ENCODE peak calls at places on chromosome 7, in nine cellular contexts. R is IMR-90, P is hepatocyte, T is SJSA1, V is left ventricle myocardium inferior, Z is spleen, D is suprapubic skin, U is fibroblast of lung, X is PC-3. O is an unnamed sample.

GRCh38 chr7:130369110-130369711 is 11.1 kb upstream of the CPA1 start:
- DNase-seq in X (no peak), D (no peak), R (peak; percentile 75), T (no peak), V (no peak), U (peak; percentile 94), Z (peak; percentile 58), P (peak; percentile 56), O (no peak)

GRCh38 chr7:75879771-75880184 is 944 bp downstream of the RHBDD2 start:
- DNase-seq in X (no peak), R (peak; percentile 78), D (no peak), U (peak; percentile 83), V (no peak), Z (no peak), P (no peak), T (no peak), O (no peak)

GRCh38 chr7:91514591-91514990 is 250.4 kb downstream of the FZD1 start:
- DNase-seq in U (no peak), Z (no peak), R (no peak), D (no peak), P (no peak), X (no peak), V (no peak), T (no peak), O (no peak)

GRCh38 chr7:74371381-74372059 is 82.2 kb upstream of the GTF2IRD1 start:
- DNase-seq in V (no peak), Z (no peak), D (no peak), R (no peak), U (peak; percentile 11), X (no peak), P (peak; percentile 58), T (no peak), O (no peak)

GRCh38 chr7:149719912-149720335 is 53.5 kb downstream of the ZNF467 start:
- DNase-seq in P (no peak), T (no peak), X (no peak), R (no peak), D (no peak), Z (no peak), V (no peak), U (no peak), O (no peak)

GRCh38 chr7:28688651-28689050 is 269.5 kb downstream of the TRIL start:
- DNase-seq in R (peak; percentile 52), P (no peak), D (no peak), U (peak; percentile 89), T (no peak), X (peak; percentile 54), V (no peak), Z (no peak), O (peak; percentile 51)

GRCh38 chr7:116328161-116328560 is 117.8 kb downstream of the TES start:
- DNase-seq in X (no peak), P (no peak), U (no peak), V (no peak), Z (no peak), R (no peak), D (no peak), T (no peak), O (no peak)

GRCh38 chr7:91286432-91286831 is 22.2 kb downstream of the FZD1 start:
- DNase-seq in D (no peak), R (no peak), P (no peak), Z (no peak), V (no peak), T (no peak), X (no peak), U (no peak), O (peak; percentile 0)

GRCh38 chr7:107971613-107972012 is 31.3 kb downstream of the LAMB1 start:
- DNase-seq in Z (no peak), T (no peak), U (peak; percentile 36), V (peak; percentile 55), D (no peak), X (no peak), R (peak; percentile 20), P (no peak), O (no peak)

GRCh38 chr7:115008465-115009114 is 86.7 kb downstream of the MDFIC start:
- DNase-seq in Z (no peak), V (peak; percentile 84), R (peak; percentile 79), P (peak; percentile 5), T (no peak), D (no peak), X (no peak), U (peak; percentile 76), O (peak; percentile 78)

GRCh38 chr7:149724661-149725425 is 48.5 kb downstream of the ZNF467 start:
- DNase-seq in T (no peak), P (no peak), V (no peak), U (no peak), Z (peak; percentile 71), X (no peak), D (peak; percentile 49), R (no peak), O (no peak)

GRCh38 chr7:148944935-148945934 is 61.1 kb upstream of the EZH2 start:
- DNase-seq in D (no peak), P (no peak), R (peak; percentile 66), U (peak; percentile 49), V (no peak), T (no peak), X (peak; percentile 54), Z (peak; percentile 35), O (peak; percentile 43)

DNA sequence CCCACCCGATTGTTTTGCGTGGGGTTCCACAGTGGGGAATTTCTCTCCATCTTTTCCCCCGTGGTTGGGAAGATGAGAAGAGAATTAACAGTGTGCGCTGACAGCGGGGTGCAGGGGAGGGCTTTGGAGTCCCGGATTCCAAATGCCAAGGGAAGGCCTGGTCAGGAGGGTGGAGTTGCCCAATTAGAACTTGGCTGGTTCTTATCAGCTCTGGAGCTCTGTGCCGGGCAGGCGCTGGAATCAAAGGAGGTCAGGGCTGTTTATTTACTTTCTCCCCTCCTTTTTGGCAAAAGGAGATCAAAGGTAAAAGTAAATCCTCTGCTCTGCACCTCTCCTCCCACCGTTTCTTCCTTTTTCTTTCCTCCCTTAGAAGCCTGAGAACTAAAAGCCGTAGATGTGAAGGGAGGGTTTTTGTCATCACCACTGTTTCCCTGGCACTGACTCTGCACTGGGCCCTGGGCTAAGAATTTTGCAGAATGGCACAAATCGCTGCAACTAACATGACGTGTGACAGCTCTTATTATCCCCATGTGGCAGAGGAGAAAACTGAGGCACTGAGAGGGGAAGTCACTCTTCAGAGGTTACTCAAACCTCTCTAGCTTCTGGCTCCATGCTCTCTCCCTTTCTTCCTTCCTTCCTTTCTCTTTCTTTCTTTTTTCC is 95.2 kb upstream of the ZNF716 start:
- DNase-seq in U (no peak), T (no peak), Z (no peak), X (no peak), V (peak; percentile 42), D (no peak), R (no peak), P (no peak), O (no peak)
- H3K9me3 ChIP-seq in U (no peaks in the 10 kb centered on the region), T (no peaks in the 10 kb centered on the region), Z (peaks cover 41% of the 10 kb centered on the region), X (peaks cover 8% of the 10 kb centered on the region), V (no peaks in the 10 kb centered on the region), D (peaks cover 9% of the 10 kb centered on the region), R (peaks cover 42% of the 10 kb centered on the region), P (no peaks in the 10 kb centered on the region), O (no peaks in the 10 kb centered on the region)

DNA sequence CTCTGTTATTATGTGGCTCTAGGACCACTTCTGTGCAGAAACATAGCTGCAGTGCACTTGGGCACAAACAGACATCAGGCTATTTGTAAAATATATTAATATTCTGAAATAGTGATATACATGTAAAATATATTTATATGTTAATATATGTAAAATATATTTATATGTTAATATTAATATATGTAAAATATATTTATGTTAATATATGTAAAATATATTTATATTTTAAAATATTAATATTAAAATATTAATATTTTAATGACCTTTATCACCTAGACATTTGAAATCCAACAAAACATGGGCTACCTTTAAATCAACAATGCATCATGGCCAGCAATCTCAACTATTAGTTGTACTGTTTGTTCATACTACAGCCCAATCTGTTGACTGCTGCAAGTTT is 347.2 kb downstream of the CALN1 start:
- DNase-seq in Z (no peak), U (no peak), R (no peak), T (no peak), P (no peak), V (no peak), X (no peak), D (no peak), O (no peak)
- H3K36me3 ChIP-seq in Z (no peaks in the 10 kb centered on the region), U (no peaks in the 10 kb centered on the region), R (no peaks in the 10 kb centered on the region), T (no peaks in the 10 kb centered on the region), P (no peaks in the 10 kb centered on the region), V (no peaks in the 10 kb centered on the region), X (no peaks in the 10 kb centered on the region), D (no peaks in the 10 kb centered on the region), O (no peaks in the 10 kb centered on the region)

GRCh38 chr7:79624336-79624735 is 170.9 kb upstream of the MAGI2 start:
- DNase-seq in P (no peak), Z (no peak), V (no peak), R (no peak), T (no peak), D (no peak), U (no peak), X (peak; percentile 73), O (no peak)
- H3K9me3 ChIP-seq in P (no peaks in the 10 kb centered on the region), Z (no peaks in the 10 kb centered on the region), V (no peaks in the 10 kb centered on the region), R (no peaks in the 10 kb centered on the region), T (no peaks in the 10 kb centered on the region), D (no peaks in the 10 kb centered on the region), U (no peaks in the 10 kb centered on the region), X (no peaks in the 10 kb centered on the region), O (no peaks in the 10 kb centered on the region)

GRCh38 chr7:45061352-45061751 is 27.4 kb downstream of the NACAD start:
- DNase-seq in T (no peak), X (no peak), Z (no peak), V (no peak), U (no peak), R (no peak), P (no peak), D (no peak), O (no peak)

GRCh38 chr7:45066409-45066808 is 22.4 kb downstream of the NACAD start:
- DNase-seq in U (no peak), R (no peak), V (no peak), P (no peak), D (peak; percentile 53), X (no peak), Z (peak; percentile 37), T (peak; percentile 29), O (no peak)

GRCh38 chr7:45065031-45065995 is 23.5 kb downstream of the NACAD start:
- DNase-seq in D (peak; percentile 16), T (peak; percentile 24), P (no peak), V (no peak), U (no peak), X (no peak), Z (peak; percentile 44), R (no peak), O (no peak)

GRCh38 chr7:45061807-45062206 is 27.0 kb downstream of the NACAD start:
- DNase-seq in D (peak; percentile 24), U (no peak), P (no peak), R (no peak), X (no peak), Z (peak; percentile 18), V (no peak), T (no peak), O (no peak)

DNA sequence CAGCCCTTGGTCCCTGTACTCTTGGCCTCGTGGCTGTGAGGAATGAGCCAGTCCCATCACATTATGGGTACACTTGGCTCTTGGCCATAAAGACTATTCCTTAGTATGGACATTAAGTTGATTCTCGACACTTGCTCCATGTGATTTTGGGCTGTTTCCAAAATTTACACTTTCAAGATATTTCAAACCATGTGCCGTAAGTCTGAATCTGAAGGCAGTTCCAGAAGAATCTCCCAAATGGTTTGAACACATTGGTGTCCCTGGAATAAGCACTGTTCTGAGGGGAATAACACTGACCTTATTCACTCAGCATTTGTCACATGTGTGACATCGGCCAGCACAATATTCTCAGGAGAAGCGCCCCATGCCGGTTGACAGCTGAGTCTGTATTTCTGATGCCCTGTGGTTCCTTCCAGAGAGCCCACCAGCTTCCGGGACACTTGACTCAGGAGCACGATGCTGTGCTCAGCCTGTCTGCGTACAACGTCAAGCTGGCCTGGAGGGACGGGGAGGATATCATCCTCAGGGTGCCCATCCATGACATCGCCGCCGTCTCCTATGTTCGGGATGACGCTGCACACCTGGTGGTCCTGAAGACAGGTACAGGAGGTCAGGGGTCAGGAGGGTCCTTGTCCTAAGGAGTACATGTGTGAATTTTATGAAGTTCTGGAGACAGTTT is 24.6 kb downstream of the NACAD start:
- DNase-seq in V (no peak), T (no peak), X (no peak), P (no peak), D (peak; percentile 58), Z (peak; percentile 67), R (no peak), U (no peak), O (no peak)
- H3K36me3 ChIP-seq in V (peaks cover 50% of the 10 kb centered on the region), T (peaks cover 51% of the 10 kb centered on the region), X (no peaks in the 10 kb centered on the region), P (no peaks in the 10 kb centered on the region), D (peaks cover 49% of the 10 kb centered on the region), Z (peaks cover 51% of the 10 kb centered on the region), R (peaks cover 38% of the 10 kb centered on the region), U (peaks cover 8% of the 10 kb centered on the region), O (peaks cover 22% of the 10 kb centered on the region)

O was measured in MG63.